ENCODE peak calls at places on chromosomes 3 and 15, in six cellular contexts. W is cardiac muscle cell, H is choroid plexus epithelial cell, T is astrocyte of the spinal cord, M is A549, G is OCI-LY7. B is an unnamed sample.

GRCh38 chr3:194305356-194306108 is 45.6 kb downstream of the CPN2 start:
- DNase-seq in M (no peak), T (no peak), W (no peak), G (no peak), H (no peak), B (no peak)

GRCh38 chr3:64759811-64760210 is 72.0 kb upstream of the ADAMTS9 start:
- DNase-seq in T (no peak), M (no peak), W (peak; percentile 14), G (no peak), H (peak; percentile 93), B (no peak)

GRCh38 chr15:41564286-41564959 is 5.4 kb downstream of the TYRO3 start:
- DNase-seq in G (peak; percentile 19), T (peak; percentile 22), M (no peak), H (peak; percentile 64), W (peak; percentile 73), B (no peak)

GRCh38 chr3:81154611-81155143 is 606.8 kb downstream of the GBE1 start:
- DNase-seq in M (no peak), H (no peak), G (no peak), T (no peak), W (no peak), B (no peak)

GRCh38 chr3:196073188-196073838 is 8.6 kb downstream of the TFRC start:
- DNase-seq in W (peak; percentile 67), H (peak; percentile 76), T (peak; percentile 53), M (peak; percentile 64), G (peak; percentile 76), B (peak; percentile 73)

GRCh38 chr3:18444597-18445420 is 19.7 kb upstream of the SATB1 start:
- DNase-seq in H (peak; percentile 44), M (peak; percentile 65), W (peak; percentile 91), T (peak; percentile 56), G (peak; percentile 60), B (peak; percentile 20)

GRCh38 chr15:32824777-32825176 is 107.0 kb downstream of the GREM1 start:
- DNase-seq in W (no peak), M (peak; percentile 80), H (peak; percentile 88), G (no peak), T (peak; percentile 90), B (peak; percentile 81)

GRCh38 chr15:99925661-99926461 is 192.6 kb upstream of the LYSMD4 start:
- DNase-seq in M (peak; percentile 24), W (peak; percentile 51), H (peak; percentile 6), T (no peak), G (no peak), B (no peak)

GRCh38 chr15:96171842-96172241 is 158.7 kb upstream of the NR2F2 start:
- DNase-seq in H (peak; percentile 69), W (peak; percentile 20), M (no peak), G (no peak), T (peak; percentile 27), B (no peak)

GRCh38 chr3:184524981-184525336 is 36.6 kb upstream of the EPHB3 start:
- DNase-seq in H (no peak), M (no peak), W (no peak), G (no peak), T (no peak), B (no peak)

GRCh38 chr15:71674354-71674753 is 136.0 kb upstream of the NR2E3 start:
- DNase-seq in G (no peak), M (no peak), H (no peak), T (no peak), W (no peak), B (no peak)

GRCh38 chr15:63067976-63068743 is 25.6 kb downstream of the TPM1 start:
- DNase-seq in M (no peak), T (peak; percentile 26), W (no peak), G (no peak), H (no peak), B (no peak)

GRCh38 chr3:188264231-188265213 is 110.6 kb downstream of the LPP start:
- DNase-seq in T (no peak), M (no peak), W (no peak), G (no peak), H (peak; percentile 51), B (peak; percentile 60)

GRCh38 chr3:193165431-193166120 is 75.4 kb upstream of the PLAAT1 start:
- DNase-seq in M (no peak), W (no peak), G (no peak), T (no peak), H (no peak), B (no peak)

GRCh38 chr3:107217161-107217560 is 160.1 kb upstream of the CCDC54 start:
- DNase-seq in G (no peak), T (peak; percentile 96), M (no peak), W (no peak), H (peak; percentile 98), B (peak; percentile 90)

GRCh38 chr15:59170295-59170881 is 36.3 kb upstream of the LDHAL6B start:
- DNase-seq in M (no peak), T (peak; percentile 72), W (no peak), G (no peak), H (no peak), B (peak; percentile 69)

GRCh38 chr3:195546130-195546560 is 3.0 kb upstream of the PPP1R2 start:
- DNase-seq in W (no peak), H (peak; percentile 65), G (no peak), T (peak; percentile 87), M (peak; percentile 21), B (peak; percentile 91)

GRCh38 chr3:123930426-123930825 is 30.6 kb downstream of the CCDC14 start:
- DNase-seq in G (no peak), H (no peak), M (no peak), W (no peak), T (no peak), B (peak; percentile 13)

GRCh38 chr3:81761904-81762565 is 590 bp upstream of the GBE1 start:
- DNase-seq in W (peak; percentile 5), M (no peak), T (no peak), H (no peak), G (no peak), B (peak; percentile 60)

GRCh38 chr15:72902245-72902928 is 118.8 kb upstream of the ADPGK start:
- DNase-seq in G (no peak), M (no peak), H (peak; percentile 34), W (no peak), T (peak; percentile 75), B (peak; percentile 97)

GRCh38 chr15:95512906-95513305 is 817.6 kb upstream of the NR2F2 start:
- DNase-seq in T (no peak), H (no peak), W (no peak), G (no peak), M (no peak), B (no peak)

GRCh38 chr15:43922021-43922420 is 95.2 kb downstream of the WDR76 start:
- DNase-seq in W (no peak), H (no peak), M (no peak), G (no peak), T (no peak), B (peak; percentile 45)

GRCh38 chr15:26713498-26713897 is 59.4 kb downstream of the GABRB3 start:
- DNase-seq in G (no peak), T (no peak), M (no peak), H (no peak), W (no peak), B (no peak)

GRCh38 chr3:43873723-43874122 is 183.0 kb downstream of the ABHD5 start:
- DNase-seq in T (no peak), G (no peak), W (no peak), M (no peak), H (no peak), B (no peak)

GRCh38 chr15:80252281-80252619 is 237 bp upstream of the CTXND1 start:
- DNase-seq in M (no peak), G (no peak), W (no peak), T (no peak), H (no peak), B (no peak)
- H3K4me3 ChIP-seq in M (peak overlapping the region; percentile 49), G (no peak overlapping the region), W (peak overlapping the region; percentile 25), T (no peak overlapping the region), H (no peak overlapping the region), B (peak overlapping the region; percentile 13)

DNA sequence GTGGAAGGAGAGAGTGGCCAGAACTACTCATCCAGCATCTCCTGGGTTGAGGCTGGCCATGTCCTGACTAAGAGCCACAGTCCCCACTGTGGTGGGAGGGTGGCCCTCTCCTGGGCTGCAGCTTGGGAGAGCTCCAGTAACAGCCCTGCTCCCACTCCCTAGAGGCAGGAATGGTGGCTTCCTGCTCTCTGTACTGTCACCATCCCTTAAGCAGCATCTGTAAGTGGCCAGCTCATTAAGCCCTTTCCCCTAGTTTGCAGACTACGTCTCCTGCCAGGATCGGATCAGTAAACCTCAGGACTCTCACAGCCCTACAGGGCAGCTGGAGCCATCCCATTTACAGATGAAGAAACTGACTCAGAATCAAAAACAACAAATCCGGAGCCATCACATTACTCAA is 30.5 kb downstream of the DNAJB8 start:
- DNase-seq in T (no peak), H (no peak), M (no peak), W (no peak), G (no peak), B (no peak)
- TF ChIP-seq CTCF in T (no peak), H (no peak), M (no peak), W (no peak), G (no peak), B (no peak)

GRCh38 chr15:68187559-68187958 is 17.6 kb downstream of the CALML4 start:
- DNase-seq in G (peak; percentile 49), M (no peak), W (no peak), H (peak; percentile 92), T (peak; percentile 86), B (peak; percentile 91)
- H3K4me3 ChIP-seq in G (no peak overlapping the region), M (no peak overlapping the region), W (no peak overlapping the region), H (peak overlapping the region; percentile 40), T (no peak overlapping the region), B (peak overlapping the region; percentile 1)

GRCh38 chr15:101652098-101652782 is at the start of gene TM2D3:
- DNase-seq in T (peak; percentile 92), W (peak; percentile 96), H (peak; percentile 93), G (peak; percentile 94), M (peak; percentile 96), B (peak; percentile 87)
- TF ChIP-seq CTCF in T (peak; percentile 77), W (peak; percentile 76), H (peak; percentile 66), G (peak; percentile 63), M (peak; percentile 50), B (peak; percentile 75)

DNA sequence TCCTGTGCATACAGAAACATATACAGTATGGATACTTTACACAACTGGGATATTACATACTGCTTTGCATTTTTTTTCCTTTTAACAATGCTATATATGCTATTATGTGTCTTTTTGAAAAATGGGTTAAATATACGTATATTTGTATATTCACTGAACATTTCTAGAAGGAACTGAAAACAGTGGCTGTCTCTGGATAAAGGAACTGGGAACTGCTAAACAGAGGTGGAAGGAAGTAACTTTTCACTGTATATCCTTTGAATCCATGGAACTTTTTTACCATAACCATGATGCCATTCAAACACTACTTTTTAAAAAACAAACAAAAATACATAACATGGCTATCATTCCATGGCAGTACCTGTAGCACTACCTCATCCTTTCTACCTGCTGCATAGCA is 1.8 kb downstream of the MTFMT start:
- DNase-seq in T (no peak), M (no peak), G (no peak), H (no peak), W (no peak), B (no peak)
- H3K4me3 ChIP-seq in T (no peak overlapping the region), M (peak overlapping the region; percentile 73), G (peak overlapping the region; percentile 80), H (no peak overlapping the region), W (no peak overlapping the region), B (peak overlapping the region; percentile 86)

DNA sequence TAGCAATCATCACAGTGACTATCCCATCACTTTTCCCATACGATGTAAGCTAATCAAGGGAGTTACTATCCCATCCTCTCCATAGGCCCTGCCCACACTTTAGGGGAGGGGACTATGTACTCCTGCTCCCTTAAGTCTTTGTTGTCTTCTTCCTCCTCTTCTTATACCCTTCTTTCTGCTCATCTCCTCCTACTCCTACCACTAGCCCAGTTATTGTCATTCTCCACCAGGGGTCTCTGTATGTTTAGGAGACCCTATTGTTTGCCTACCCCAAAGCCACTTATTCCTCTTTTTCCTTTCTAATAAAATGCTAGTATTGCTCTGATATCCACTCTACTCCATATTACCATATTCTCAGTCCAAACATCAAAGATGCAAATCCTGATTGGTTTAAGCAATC is 27.8 kb downstream of the STAC start:
- DNase-seq in G (peak; percentile 10), W (no peak), M (peak; percentile 3), H (peak; percentile 7), T (no peak), B (no peak)
- TF ChIP-seq CTCF in G (peak; percentile 71), W (peak; percentile 31), M (peak; percentile 13), H (peak; percentile 29), T (peak; percentile 23), B (peak; percentile 21)

B was measured in fibroblast of the aortic adventitia.